ENCODE peak calls at places on chromosomes 2 and 18, in eight cellular contexts. N is left ventricle myocardium inferior; T is spleen; W is uterus; L is pancreas; F is K562; S is effector memory CD4-positive, alpha-beta T cell; B is body of pancreas. Y is an unnamed sample.

GRCh38 chr2:140654565-140654964 is 1476.3 kb downstream of the LRP1B start:
- DNase-seq in N (no peak), T (no peak), W (no peak), L (no peak), F (no peak), S (no peak), B (no peak), Y (no peak)

GRCh38 chr18:10705291-10705690 is 179.5 kb downstream of the NAPG start:
- DNase-seq in N (no peak), T (no peak), W (no peak), L (no peak), F (no peak), S (no peak), B (no peak), Y (no peak)

GRCh38 chr18:22865354-22866116 is 67.6 kb upstream of the RBBP8 start:
- DNase-seq in N (no peak), T (no peak), W (no peak), L (no peak), F (no peak), S (no peak), B (no peak), Y (no peak)

GRCh38 chr2:118310016-118310877 is 222.0 kb downstream of the INSIG2 start:
- DNase-seq in N (no peak), T (no peak), W (no peak), L (no peak), F (peak; percentile 67), S (peak; percentile 34), B (peak; percentile 16), Y (no peak)

GRCh38 chr18:10197097-10197496 is 257.3 kb upstream of the APCDD1 start:
- DNase-seq in N (peak; percentile 51), T (no peak), W (no peak), L (no peak), F (no peak), S (no peak), B (no peak), Y (no peak)

GRCh38 chr2:207049122-207049521 is 109.8 kb downstream of the CPO start:
- DNase-seq in N (no peak), T (no peak), W (no peak), L (no peak), F (no peak), S (no peak), B (no peak), Y (no peak)

GRCh38 chr2:64797881-64798590 is 144.3 kb upstream of the SERTAD2 start:
- DNase-seq in N (no peak), T (no peak), W (no peak), L (no peak), F (no peak), S (no peak), B (peak; percentile 46), Y (peak; percentile 80)

GRCh38 chr2:237711458-237712150 is 84.2 kb downstream of the LRRFIP1 start:
- DNase-seq in N (no peak), T (no peak), W (no peak), L (no peak), F (no peak), S (no peak), B (no peak), Y (no peak)

GRCh38 chr2:237101118-237101979 is 15.7 kb downstream of the COPS8 start:
- DNase-seq in N (no peak), T (no peak), W (no peak), L (no peak), F (no peak), S (no peak), B (no peak), Y (no peak)

GRCh38 chr2:45643095-45643494 is 8.4 kb upstream of the PRKCE start:
- DNase-seq in N (no peak), T (no peak), W (peak; percentile 21), L (no peak), F (no peak), S (no peak), B (no peak), Y (peak; percentile 41)

GRCh38 chr2:120743657-120744056 is 8.0 kb downstream of the GLI2 start:
- DNase-seq in N (no peak), T (no peak), W (no peak), L (no peak), F (no peak), S (no peak), B (no peak), Y (no peak)

GRCh38 chr2:5692561-5693287 is 540 bp downstream of the SOX11 start:
- DNase-seq in N (no peak), T (peak; percentile 69), W (no peak), L (no peak), F (no peak), S (no peak), B (no peak), Y (peak; percentile 66)

GRCh38 chr2:170157025-170157684 is 20.8 kb upstream of the MYO3B start:
- DNase-seq in N (no peak), T (no peak), W (no peak), L (no peak), F (no peak), S (no peak), B (no peak), Y (no peak)

GRCh38 chr2:70921839-70922590 is 13.7 kb upstream of the ATP6V1B1 start:
- DNase-seq in N (no peak), T (no peak), W (no peak), L (no peak), F (no peak), S (no peak), B (peak; percentile 40), Y (peak; percentile 93)

GRCh38 chr18:25223211-25223610 is 128.8 kb downstream of the ZNF521 start:
- DNase-seq in N (no peak), T (no peak), W (no peak), L (no peak), F (peak; percentile 76), S (no peak), B (no peak), Y (peak; percentile 4)

GRCh38 chr2:7356909-7357584 is 439.8 kb downstream of the RNF144A start:
- DNase-seq in N (no peak), T (no peak), W (no peak), L (peak; percentile 92), F (no peak), S (no peak), B (peak; percentile 96), Y (no peak)

GRCh38 chr18:58402247-58402646 is 226.6 kb downstream of the ALPK2 start:
- DNase-seq in N (no peak), T (no peak), W (no peak), L (peak; percentile 46), F (no peak), S (no peak), B (peak; percentile 66), Y (peak; percentile 84)

GRCh38 chr2:14633451-14634211 is 1.1 kb downstream of the LRATD1 start:
- DNase-seq in N (peak; percentile 15), T (no peak), W (peak; percentile 18), L (peak; percentile 43), F (no peak), S (no peak), B (no peak), Y (no peak)
- H3K4me3 ChIP-seq in N (peak overlapping the region; percentile 73), T (no peak overlapping the region), W (peak overlapping the region; percentile 10), L (peak overlapping the region; percentile 73), F (no peak overlapping the region), S (no peak overlapping the region), B (peak overlapping the region; percentile 10), Y (no peak overlapping the region)

GRCh38 chr2:177535968-177536514 is 143.5 kb downstream of the AGPS start:
- DNase-seq in N (no peak), T (no peak), W (no peak), L (no peak), F (no peak), S (no peak), B (no peak), Y (no peak)
- H3K27ac ChIP-seq in N (no peak overlapping the region), T (no peak overlapping the region), W (no peak overlapping the region), L (no peak overlapping the region), F (no peak overlapping the region), S (no peak overlapping the region), B (no peak overlapping the region), Y (no peak overlapping the region)

DNA sequence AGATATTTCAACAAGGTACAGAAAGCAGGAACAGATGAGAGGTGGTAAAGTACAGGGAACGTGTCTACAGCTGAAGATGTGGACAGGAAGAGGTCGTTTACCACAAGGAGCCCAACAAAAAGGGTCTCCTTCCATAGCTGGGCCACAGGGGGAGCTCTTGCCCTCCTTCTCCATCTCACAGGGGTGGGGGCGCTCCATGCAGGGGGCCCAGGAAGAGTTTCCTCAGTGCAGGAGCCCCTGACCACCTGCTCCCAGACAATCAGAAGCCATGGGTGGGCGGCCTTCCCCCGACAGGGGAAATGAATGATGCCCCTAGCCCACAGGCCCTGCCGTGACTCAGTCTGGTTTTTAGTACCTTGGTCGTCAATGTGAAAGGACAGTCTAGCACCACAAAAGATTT is 163.6 kb upstream of the ZNF516 start:
- DNase-seq in N (no peak), T (no peak), W (no peak), L (no peak), F (peak; percentile 28), S (no peak), B (no peak), Y (peak; percentile 15)
- H3K36me3 ChIP-seq in N (no peaks in the 10 kb centered on the region), T (no peaks in the 10 kb centered on the region), W (no peaks in the 10 kb centered on the region), L (no peaks in the 10 kb centered on the region), F (no peaks in the 10 kb centered on the region), S (no peaks in the 10 kb centered on the region), B (no peaks in the 10 kb centered on the region), Y (no peaks in the 10 kb centered on the region)

GRCh38 chr18:32624182-32624723 is 148.6 kb downstream of the KLHL14 start:
- DNase-seq in N (no peak), T (no peak), W (no peak), L (no peak), F (no peak), S (no peak), B (no peak), Y (no peak)

GRCh38 chr18:32629990-32630389 is 142.8 kb downstream of the KLHL14 start:
- DNase-seq in N (no peak), T (peak; percentile 61), W (no peak), L (no peak), F (no peak), S (no peak), B (no peak), Y (peak; percentile 33)

GRCh38 chr18:32629292-32629691 is 143.5 kb downstream of the KLHL14 start:
- DNase-seq in N (no peak), T (no peak), W (no peak), L (no peak), F (no peak), S (no peak), B (no peak), Y (no peak)
- H3K4me3 ChIP-seq in N (no peak overlapping the region), T (no peak overlapping the region), W (no peak overlapping the region), L (no peak overlapping the region), F (no peak overlapping the region), S (no peak overlapping the region), B (no peak overlapping the region), Y (no peak overlapping the region)

GRCh38 chr18:9109523-9109922 is 7.0 kb downstream of the NDUFV2 start:
- DNase-seq in N (no peak), T (no peak), W (no peak), L (no peak), F (no peak), S (no peak), B (no peak), Y (no peak)
- H3K27ac ChIP-seq in N (peak overlapping the region; percentile 9), T (peak overlapping the region; percentile 51), W (peak overlapping the region; percentile 44), L (peak overlapping the region; percentile 9), F (no peak overlapping the region), S (peak overlapping the region; percentile 45), B (no peak overlapping the region), Y (no peak overlapping the region)

DNA sequence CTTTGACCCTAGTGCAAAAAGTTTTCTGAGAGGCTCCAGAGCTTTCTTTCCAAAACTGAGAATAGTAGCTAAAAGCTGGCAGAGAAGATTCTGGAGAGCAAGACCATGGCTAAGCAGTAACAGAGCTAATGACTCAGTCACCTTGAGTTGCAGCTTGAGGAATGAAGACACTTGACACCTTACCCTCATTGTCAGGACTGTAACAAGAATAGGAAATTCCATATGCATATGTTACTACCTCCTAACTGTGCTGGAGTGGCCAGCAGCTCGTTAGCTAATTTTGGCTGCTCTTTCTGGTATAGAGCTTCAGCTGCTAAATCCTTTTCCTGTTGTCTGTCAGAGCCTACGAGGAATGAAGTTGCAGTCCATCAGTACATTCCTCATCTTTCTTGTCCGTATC is 68.6 kb upstream of the LHCGR start:
- DNase-seq in N (no peak), T (no peak), W (no peak), L (no peak), F (no peak), S (no peak), B (no peak), Y (no peak)
- H3K36me3 ChIP-seq in N (no peaks in the 10 kb centered on the region), T (no peaks in the 10 kb centered on the region), W (no peaks in the 10 kb centered on the region), L (no peaks in the 10 kb centered on the region), F (no peaks in the 10 kb centered on the region), S (no peaks in the 10 kb centered on the region), B (no peaks in the 10 kb centered on the region), Y (no peaks in the 10 kb centered on the region)

Y was measured in SJCRH30.